ENCODE peak calls at places on chromosomes 6 and 20, in eight cellular contexts. One of them, this sample, is unnamed.

GRCh38 chr6:63897459-63897858 is 261.9 kb downstream of the PHF3 start:
- DNase-seq in Panc1: no peak
- DNase-seq in CD8-positive, alpha-beta memory T cell: no peak
- DNase-seq in cardiac fibroblast: peak; percentile 65
- DNase-seq in naive thymus-derived CD4-positive, alpha-beta T cell: no peak
- DNase-seq in fibroblast of mammary gland: peak; percentile 86
- DNase-seq in stomach: no peak
- DNase-seq in Peyer's patch: no peak
- DNase-seq in this sample: no peak

GRCh38 chr6:68559716-68560115 is 75.4 kb upstream of the ADGRB3 start:
- DNase-seq in Panc1: no peak
- DNase-seq in CD8-positive, alpha-beta memory T cell: no peak
- DNase-seq in cardiac fibroblast: no peak
- DNase-seq in naive thymus-derived CD4-positive, alpha-beta T cell: no peak
- DNase-seq in fibroblast of mammary gland: no peak
- DNase-seq in stomach: no peak
- DNase-seq in Peyer's patch: no peak
- DNase-seq in this sample: no peak

GRCh38 chr20:5122861-5123260 is 3.1 kb upstream of the PCNA start:
- DNase-seq in Panc1: no peak
- DNase-seq in CD8-positive, alpha-beta memory T cell: no peak
- DNase-seq in cardiac fibroblast: peak; percentile 21
- DNase-seq in naive thymus-derived CD4-positive, alpha-beta T cell: no peak
- DNase-seq in fibroblast of mammary gland: no peak
- DNase-seq in stomach: no peak
- DNase-seq in Peyer's patch: no peak
- DNase-seq in this sample: no peak

GRCh38 chr6:101543796-101544195 is 150.3 kb downstream of the GRIK2 start:
- DNase-seq in Panc1: no peak
- DNase-seq in CD8-positive, alpha-beta memory T cell: no peak
- DNase-seq in cardiac fibroblast: no peak
- DNase-seq in naive thymus-derived CD4-positive, alpha-beta T cell: no peak
- DNase-seq in fibroblast of mammary gland: no peak
- DNase-seq in stomach: no peak
- DNase-seq in Peyer's patch: no peak
- DNase-seq in this sample: no peak

GRCh38 chr6:71855406-71855805 is 30.9 kb upstream of the RIMS1 start:
- DNase-seq in Panc1: no peak
- DNase-seq in CD8-positive, alpha-beta memory T cell: no peak
- DNase-seq in cardiac fibroblast: no peak
- DNase-seq in naive thymus-derived CD4-positive, alpha-beta T cell: no peak
- DNase-seq in fibroblast of mammary gland: no peak
- DNase-seq in stomach: no peak
- DNase-seq in Peyer's patch: no peak
- DNase-seq in this sample: no peak

GRCh38 chr6:143549630-143550268 is 38.2 kb upstream of the FUCA2 start:
- DNase-seq in Panc1: no peak
- DNase-seq in CD8-positive, alpha-beta memory T cell: no peak
- DNase-seq in cardiac fibroblast: no peak
- DNase-seq in naive thymus-derived CD4-positive, alpha-beta T cell: no peak
- DNase-seq in fibroblast of mammary gland: no peak
- DNase-seq in stomach: no peak
- DNase-seq in Peyer's patch: no peak
- DNase-seq in this sample: peak; percentile 20

GRCh38 chr6:42781811-42782688 is at the start of gene BICRAL:
- DNase-seq in Panc1: no peak
- DNase-seq in CD8-positive, alpha-beta memory T cell: peak; percentile 65
- DNase-seq in cardiac fibroblast: peak; percentile 93
- DNase-seq in naive thymus-derived CD4-positive, alpha-beta T cell: peak; percentile 64
- DNase-seq in fibroblast of mammary gland: peak; percentile 86
- DNase-seq in stomach: peak; percentile 59
- DNase-seq in Peyer's patch: peak; percentile 40
- DNase-seq in this sample: peak; percentile 69

GRCh38 chr6:45448417-45449389 is 71.0 kb upstream of the SUPT3H start:
- DNase-seq in Panc1: no peak
- DNase-seq in CD8-positive, alpha-beta memory T cell: no peak
- DNase-seq in cardiac fibroblast: peak; percentile 35
- DNase-seq in naive thymus-derived CD4-positive, alpha-beta T cell: no peak
- DNase-seq in fibroblast of mammary gland: peak; percentile 43
- DNase-seq in stomach: no peak
- DNase-seq in Peyer's patch: no peak
- DNase-seq in this sample: no peak

GRCh38 chr6:111105578-111105977 is 18.3 kb downstream of the SLC16A10 start:
- DNase-seq in Panc1: no peak
- DNase-seq in CD8-positive, alpha-beta memory T cell: no peak
- DNase-seq in cardiac fibroblast: peak; percentile 28
- DNase-seq in naive thymus-derived CD4-positive, alpha-beta T cell: no peak
- DNase-seq in fibroblast of mammary gland: peak; percentile 72
- DNase-seq in stomach: peak; percentile 92
- DNase-seq in Peyer's patch: no peak
- DNase-seq in this sample: peak; percentile 26

GRCh38 chr6:82365011-82365751 is 1.6 kb downstream of the TPBG start:
- DNase-seq in Panc1: no peak
- DNase-seq in CD8-positive, alpha-beta memory T cell: peak; percentile 5
- DNase-seq in cardiac fibroblast: peak; percentile 44
- DNase-seq in naive thymus-derived CD4-positive, alpha-beta T cell: no peak
- DNase-seq in fibroblast of mammary gland: no peak
- DNase-seq in stomach: peak; percentile 42
- DNase-seq in Peyer's patch: no peak
- DNase-seq in this sample: no peak
- H3K4me3 ChIP-seq in Panc1: peak overlapping the region; percentile 92
- H3K4me3 ChIP-seq in CD8-positive, alpha-beta memory T cell: peak overlapping the region; percentile 41
- H3K4me3 ChIP-seq in cardiac fibroblast: peak overlapping the region; percentile 92
- H3K4me3 ChIP-seq in naive thymus-derived CD4-positive, alpha-beta T cell: peak overlapping the region; percentile 9
- H3K4me3 ChIP-seq in fibroblast of mammary gland: peak overlapping the region; percentile 79
- H3K4me3 ChIP-seq in stomach: peak overlapping the region; percentile 65
- H3K4me3 ChIP-seq in Peyer's patch: peak overlapping the region; percentile 51
- H3K4me3 ChIP-seq in this sample: no peak overlapping the region

DNA sequence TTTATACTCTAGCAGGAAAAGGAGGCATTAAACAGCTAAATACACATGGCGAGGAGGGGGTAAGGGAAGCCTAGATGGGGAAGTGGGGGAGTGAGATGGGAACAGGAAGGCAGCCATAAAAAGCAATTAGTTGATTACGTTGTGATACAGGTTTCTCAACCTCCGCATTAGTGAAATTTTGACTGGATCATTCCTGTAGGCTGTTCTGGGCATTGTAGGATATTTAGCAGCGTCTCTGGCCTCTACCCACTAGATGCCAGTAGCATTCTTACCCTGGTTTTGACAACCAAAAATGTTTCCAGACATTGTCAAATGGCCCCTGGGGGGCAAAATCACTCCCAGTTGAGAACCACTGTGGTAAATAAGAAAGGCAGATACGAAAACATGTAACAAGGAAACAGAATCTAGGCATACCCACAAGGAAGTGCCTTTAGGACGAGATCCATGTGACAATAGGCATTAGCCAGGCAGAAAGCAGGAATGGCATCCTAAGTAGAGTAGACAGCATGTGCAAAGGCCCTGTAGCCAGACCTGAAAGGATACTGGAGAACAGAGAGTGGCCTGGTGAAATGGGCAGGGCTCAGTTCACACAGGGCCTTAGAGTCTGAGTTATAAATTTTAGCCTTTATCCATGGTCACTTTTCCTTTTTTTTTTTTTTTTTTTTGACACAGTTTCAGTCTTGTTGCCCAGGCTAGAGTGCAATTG is 25.8 kb upstream of the PTPN1 start:
- DNase-seq in Panc1: no peak
- DNase-seq in CD8-positive, alpha-beta memory T cell: no peak
- DNase-seq in cardiac fibroblast: no peak
- DNase-seq in naive thymus-derived CD4-positive, alpha-beta T cell: no peak
- DNase-seq in fibroblast of mammary gland: no peak
- DNase-seq in stomach: no peak
- DNase-seq in Peyer's patch: no peak
- DNase-seq in this sample: no peak
- H3K4me3 ChIP-seq in Panc1: no peak overlapping the region
- H3K4me3 ChIP-seq in CD8-positive, alpha-beta memory T cell: no peak overlapping the region
- H3K4me3 ChIP-seq in cardiac fibroblast: no peak overlapping the region
- H3K4me3 ChIP-seq in naive thymus-derived CD4-positive, alpha-beta T cell: peak overlapping the region; percentile 77
- H3K4me3 ChIP-seq in fibroblast of mammary gland: no peak overlapping the region
- H3K4me3 ChIP-seq in stomach: peak overlapping the region; percentile 40
- H3K4me3 ChIP-seq in Peyer's patch: no peak overlapping the region
- H3K4me3 ChIP-seq in this sample: peak overlapping the region; percentile 89

DNA sequence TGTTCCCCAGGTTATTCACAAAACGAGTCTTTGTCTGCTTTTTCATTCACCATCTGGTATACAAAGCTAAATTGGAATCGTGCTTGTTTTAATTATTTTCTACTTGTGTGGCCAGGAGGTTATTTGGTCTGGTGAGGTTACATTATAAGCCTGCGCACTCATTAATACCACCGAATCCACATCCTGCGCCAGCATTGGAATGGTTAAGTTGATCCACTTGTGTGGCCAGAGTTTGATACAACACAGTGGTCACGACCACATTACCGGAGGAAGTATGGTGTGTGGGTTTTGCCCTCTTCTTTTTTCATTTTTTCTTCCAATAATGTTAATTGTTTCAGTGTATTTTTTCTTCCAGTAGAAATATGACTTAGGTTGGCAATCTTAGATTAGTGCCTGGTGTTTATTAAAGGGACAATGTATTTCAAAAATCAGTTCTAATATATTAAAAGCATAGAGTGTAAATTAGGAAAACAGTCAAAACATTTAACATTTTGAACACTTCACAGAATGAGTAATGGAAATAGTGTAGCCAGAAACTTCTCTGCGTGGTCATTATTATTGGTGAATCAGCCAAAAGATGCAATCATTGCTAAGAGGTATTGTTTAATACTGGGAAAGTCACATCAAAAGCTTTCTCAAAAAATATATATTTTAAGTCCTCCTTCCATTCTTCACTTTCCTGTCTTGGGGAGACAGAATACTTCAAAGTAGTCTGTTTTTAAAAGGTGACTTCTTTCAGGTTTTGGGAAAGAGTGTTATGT is 84.5 kb downstream of the JARID2 start:
- DNase-seq in Panc1: no peak
- DNase-seq in CD8-positive, alpha-beta memory T cell: no peak
- DNase-seq in cardiac fibroblast: no peak
- DNase-seq in naive thymus-derived CD4-positive, alpha-beta T cell: no peak
- DNase-seq in fibroblast of mammary gland: peak; percentile 70
- DNase-seq in stomach: no peak
- DNase-seq in Peyer's patch: no peak
- DNase-seq in this sample: no peak
- H3K4me3 ChIP-seq in Panc1: no peak overlapping the region
- H3K4me3 ChIP-seq in CD8-positive, alpha-beta memory T cell: no peak overlapping the region
- H3K4me3 ChIP-seq in cardiac fibroblast: no peak overlapping the region
- H3K4me3 ChIP-seq in naive thymus-derived CD4-positive, alpha-beta T cell: no peak overlapping the region
- H3K4me3 ChIP-seq in fibroblast of mammary gland: no peak overlapping the region
- H3K4me3 ChIP-seq in stomach: no peak overlapping the region
- H3K4me3 ChIP-seq in Peyer's patch: no peak overlapping the region
- H3K4me3 ChIP-seq in this sample: no peak overlapping the region

GRCh38 chr20:38673731-38674177 is 50.5 kb upstream of the SLC32A1 start:
- DNase-seq in Panc1: no peak
- DNase-seq in CD8-positive, alpha-beta memory T cell: peak; percentile 7
- DNase-seq in cardiac fibroblast: no peak
- DNase-seq in naive thymus-derived CD4-positive, alpha-beta T cell: no peak
- DNase-seq in fibroblast of mammary gland: peak; percentile 9
- DNase-seq in stomach: no peak
- DNase-seq in Peyer's patch: no peak
- DNase-seq in this sample: no peak
- H3K4me3 ChIP-seq in Panc1: peak overlapping the region; percentile 27
- H3K4me3 ChIP-seq in CD8-positive, alpha-beta memory T cell: peak overlapping the region; percentile 59
- H3K4me3 ChIP-seq in cardiac fibroblast: peak overlapping the region; percentile 66
- H3K4me3 ChIP-seq in naive thymus-derived CD4-positive, alpha-beta T cell: peak overlapping the region; percentile 61
- H3K4me3 ChIP-seq in fibroblast of mammary gland: peak overlapping the region; percentile 52
- H3K4me3 ChIP-seq in stomach: peak overlapping the region; percentile 52
- H3K4me3 ChIP-seq in Peyer's patch: peak overlapping the region; percentile 29
- H3K4me3 ChIP-seq in this sample: peak overlapping the region; percentile 66

GRCh38 chr20:24831232-24831631 is 117.8 kb upstream of the CST7 start:
- DNase-seq in Panc1: no peak
- DNase-seq in CD8-positive, alpha-beta memory T cell: no peak
- DNase-seq in cardiac fibroblast: no peak
- DNase-seq in naive thymus-derived CD4-positive, alpha-beta T cell: no peak
- DNase-seq in fibroblast of mammary gland: no peak
- DNase-seq in stomach: no peak
- DNase-seq in Peyer's patch: no peak
- DNase-seq in this sample: no peak

GRCh38 chr20:24830649-24831048 is 118.4 kb upstream of the CST7 start:
- DNase-seq in Panc1: no peak
- DNase-seq in CD8-positive, alpha-beta memory T cell: no peak
- DNase-seq in cardiac fibroblast: no peak
- DNase-seq in naive thymus-derived CD4-positive, alpha-beta T cell: no peak
- DNase-seq in fibroblast of mammary gland: no peak
- DNase-seq in stomach: no peak
- DNase-seq in Peyer's patch: no peak
- DNase-seq in this sample: no peak

GRCh38 chr20:24827603-24828295 is 121.3 kb upstream of the CST7 start:
- DNase-seq in Panc1: no peak
- DNase-seq in CD8-positive, alpha-beta memory T cell: no peak
- DNase-seq in cardiac fibroblast: no peak
- DNase-seq in naive thymus-derived CD4-positive, alpha-beta T cell: no peak
- DNase-seq in fibroblast of mammary gland: no peak
- DNase-seq in stomach: peak; percentile 1
- DNase-seq in Peyer's patch: no peak
- DNase-seq in this sample: no peak

GRCh38 chr20:24828992-24829648 is 119.9 kb upstream of the CST7 start:
- DNase-seq in Panc1: no peak
- DNase-seq in CD8-positive, alpha-beta memory T cell: no peak
- DNase-seq in cardiac fibroblast: no peak
- DNase-seq in naive thymus-derived CD4-positive, alpha-beta T cell: no peak
- DNase-seq in fibroblast of mammary gland: no peak
- DNase-seq in stomach: no peak
- DNase-seq in Peyer's patch: no peak
- DNase-seq in this sample: no peak

GRCh38 chr20:24829649-24830370 is 119.3 kb upstream of the CST7 start:
- DNase-seq in Panc1: no peak
- DNase-seq in CD8-positive, alpha-beta memory T cell: no peak
- DNase-seq in cardiac fibroblast: no peak
- DNase-seq in naive thymus-derived CD4-positive, alpha-beta T cell: no peak
- DNase-seq in fibroblast of mammary gland: no peak
- DNase-seq in stomach: no peak
- DNase-seq in Peyer's patch: no peak
- DNase-seq in this sample: no peak
- H3K4me3 ChIP-seq in Panc1: no peak overlapping the region
- H3K4me3 ChIP-seq in CD8-positive, alpha-beta memory T cell: no peak overlapping the region
- H3K4me3 ChIP-seq in cardiac fibroblast: no peak overlapping the region
- H3K4me3 ChIP-seq in naive thymus-derived CD4-positive, alpha-beta T cell: no peak overlapping the region
- H3K4me3 ChIP-seq in fibroblast of mammary gland: no peak overlapping the region
- H3K4me3 ChIP-seq in stomach: no peak overlapping the region
- H3K4me3 ChIP-seq in Peyer's patch: no peak overlapping the region
- H3K4me3 ChIP-seq in this sample: no peak overlapping the region

DNA sequence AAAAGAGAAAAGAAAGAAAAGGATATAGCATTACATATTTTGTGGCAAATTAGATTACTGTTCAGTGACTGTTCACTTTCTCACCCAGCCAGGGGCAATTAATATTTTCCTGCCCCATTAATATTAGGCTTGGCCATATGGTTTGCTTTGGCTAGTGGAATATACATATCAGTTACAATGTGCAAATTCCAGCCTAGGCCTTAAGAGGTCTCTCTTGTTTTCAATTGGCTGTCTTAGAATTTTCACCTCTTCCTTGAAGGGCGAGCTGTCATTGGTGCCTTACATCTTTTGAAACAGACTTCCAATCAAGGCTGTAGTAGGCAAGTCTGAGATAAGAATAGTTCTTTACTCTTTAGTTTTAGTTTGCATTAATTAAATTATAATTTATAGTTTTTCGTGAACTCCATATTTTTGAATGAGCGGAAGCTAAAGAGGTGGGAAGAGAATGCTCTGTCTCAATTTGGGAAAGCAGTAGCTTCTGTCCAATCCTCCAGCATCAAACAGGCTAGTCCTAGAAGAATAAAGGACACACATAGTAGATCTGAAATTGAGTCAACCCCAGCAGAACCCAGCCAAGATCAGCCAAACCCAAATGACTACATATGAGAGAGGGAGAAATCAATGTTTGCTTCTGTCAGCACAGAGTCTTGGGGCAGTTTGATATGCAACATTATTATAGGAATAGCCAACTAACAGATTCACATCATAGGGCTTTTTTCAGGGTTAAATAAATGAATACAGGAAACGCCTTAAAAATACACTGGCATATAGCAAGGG is 6.3 kb upstream of the CSNK2A1 start:
- DNase-seq in Panc1: no peak
- DNase-seq in CD8-positive, alpha-beta memory T cell: no peak
- DNase-seq in cardiac fibroblast: no peak
- DNase-seq in naive thymus-derived CD4-positive, alpha-beta T cell: no peak
- DNase-seq in fibroblast of mammary gland: no peak
- DNase-seq in stomach: no peak
- DNase-seq in Peyer's patch: no peak
- DNase-seq in this sample: no peak
- H3K4me3 ChIP-seq in Panc1: no peak overlapping the region
- H3K4me3 ChIP-seq in CD8-positive, alpha-beta memory T cell: no peak overlapping the region
- H3K4me3 ChIP-seq in cardiac fibroblast: no peak overlapping the region
- H3K4me3 ChIP-seq in naive thymus-derived CD4-positive, alpha-beta T cell: no peak overlapping the region
- H3K4me3 ChIP-seq in fibroblast of mammary gland: no peak overlapping the region
- H3K4me3 ChIP-seq in stomach: no peak overlapping the region
- H3K4me3 ChIP-seq in Peyer's patch: no peak overlapping the region
- H3K4me3 ChIP-seq in this sample: no peak overlapping the region